ENCODE peak calls at places on chromosomes 2 and 18, in nine cellular contexts. E is cardiac muscle cell, N is stomach, O is retinal pigment epithelial cell, R is GM06990, U is A549, Q is GM20000, K is AG10803, C is endodermal cell. W is an unnamed sample.

GRCh38 chr2:228581731-228582130 is 400.2 kb upstream of the SPHKAP start:
- DNase-seq in O (no peak), R (no peak), N (no peak), Q (no peak), U (no peak), C (no peak), K (no peak), E (no peak), W (no peak)

GRCh38 chr2:174777334-174777733 is 13.1 kb upstream of the CHRNA1 start:
- DNase-seq in E (no peak), R (no peak), N (no peak), U (no peak), K (peak), C (no peak), Q (no peak), O (no peak), W (no peak)

GRCh38 chr2:45884126-45884525 is 232.7 kb downstream of the PRKCE start:
- DNase-seq in O (no peak), R (no peak), N (no peak), E (no peak), C (no peak), Q (no peak), K (no peak), U (no peak), W (no peak)

GRCh38 chr18:24189007-24189528 is 50.2 kb downstream of the CABYR start:
- DNase-seq in Q (peak), N (no peak), U (no peak), E (no peak), K (no peak), O (no peak), R (peak), C (no peak), W (no peak)

GRCh38 chr2:220855296-220855695 is 716.8 kb downstream of the EPHA4 start:
- DNase-seq in U (no peak), E (peak), C (no peak), R (no peak), O (peak), K (peak), Q (no peak), N (no peak), W (no peak)

GRCh38 chr2:237164474-237165047 is 78.9 kb downstream of the COPS8 start:
- DNase-seq in C (no peak), U (no peak), E (no peak), K (no peak), Q (no peak), R (no peak), O (no peak), N (no peak), W (no peak)

GRCh38 chr18:5424903-5425302 is 118.9 kb downstream of the EPB41L3 start:
- DNase-seq in O (peak), Q (no peak), K (peak), N (no peak), E (peak), C (no peak), R (no peak), U (peak), W (no peak)

GRCh38 chr18:32730620-32731021 is 42.2 kb downstream of the KLHL14 start:
- DNase-seq in R (peak), Q (peak), E (no peak), C (no peak), K (peak), O (no peak), U (no peak), N (no peak), W (no peak)

GRCh38 chr2:20617081-20617575 is 33.8 kb downstream of the HS1BP3 start:
- DNase-seq in Q (no peak), R (no peak), O (no peak), K (no peak), C (peak), U (no peak), E (peak), N (peak), W (peak)

GRCh38 chr2:240212425-240213225 is 72.2 kb upstream of the OTOS start:
- DNase-seq in Q (no peak), N (no peak), U (no peak), C (no peak), E (no peak), O (no peak), R (no peak), K (no peak), W (no peak)

GRCh38 chr2:17301437-17301836 is 216.8 kb downstream of the RAD51AP2 start:
- DNase-seq in Q (no peak), C (no peak), E (no peak), K (no peak), R (no peak), O (no peak), U (no peak), N (no peak), W (no peak)

GRCh38 chr2:74530239-74531161 is 767 bp downstream of the HTRA2 start:
- DNase-seq in K (peak), Q (peak), N (peak), E (peak), O (no peak), U (no peak), C (peak), R (peak), W (peak)

GRCh38 chr2:33158482-33159003 is 211.8 kb downstream of the LTBP1 start:
- DNase-seq in K (peak), N (no peak), E (no peak), U (no peak), C (no peak), Q (no peak), R (no peak), O (no peak), W (no peak)

GRCh38 chr2:68374184-68374583 is 9.1 kb downstream of the PLEK start:
- DNase-seq in E (no peak), U (no peak), N (no peak), K (no peak), Q (no peak), O (no peak), C (no peak), R (no peak), W (no peak)

GRCh38 chr2:173193925-173194324 is 118.3 kb downstream of the MAP3K20 start:
- DNase-seq in U (no peak), R (no peak), C (no peak), E (no peak), Q (no peak), N (no peak), O (no peak), K (peak), W (no peak)

GRCh38 chr2:222055328-222055727 is 243.5 kb downstream of the PAX3 start:
- DNase-seq in U (no peak), C (peak), O (no peak), E (no peak), R (no peak), N (no peak), Q (no peak), K (no peak), W (no peak)

GRCh38 chr2:75194184-75194868 is 5.0 kb downstream of the TACR1 start:
- DNase-seq in Q (no peak), O (no peak), R (no peak), E (no peak), N (no peak), U (no peak), K (no peak), C (no peak), W (no peak)

GRCh38 chr2:163347982-163348842 is 387.6 kb downstream of the FIGN start:
- DNase-seq in Q (no peak), C (peak), O (peak), R (peak), N (peak), U (peak), E (peak), K (peak), W (peak)

GRCh38 chr2:178928077-178928476 is 120.9 kb upstream of the TTN start:
- DNase-seq in N (no peak), R (no peak), C (peak), K (no peak), O (no peak), Q (peak), U (no peak), E (no peak), W (no peak)

GRCh38 chr2:160555420-160555819 is 61.8 kb upstream of the RBMS1 start:
- DNase-seq in E (no peak), R (no peak), O (no peak), C (no peak), U (no peak), K (no peak), N (no peak), Q (no peak), W (no peak)

GRCh38 chr2:108965540-108966299 is 23.3 kb downstream of the EDAR start:
- DNase-seq in R (no peak), C (no peak), K (no peak), E (no peak), Q (no peak), U (no peak), O (no peak), N (no peak), W (no peak)

GRCh38 chr2:152622228-152622627 is 95.0 kb downstream of the PRPF40A start:
- DNase-seq in C (no peak), K (no peak), Q (no peak), N (no peak), U (no peak), O (no peak), E (no peak), R (no peak), W (no peak)

GRCh38 chr2:22215517-22215916 is 1091.7 kb downstream of the TDRD15 start:
- DNase-seq in C (no peak), U (no peak), Q (no peak), R (no peak), O (no peak), N (no peak), K (no peak), E (no peak), W (no peak)

GRCh38 chr18:67504739-67505138 is 11.8 kb downstream of the DSEL start:
- DNase-seq in U (no peak), Q (no peak), E (no peak), K (no peak), C (no peak), O (no peak), N (no peak), R (no peak), W (no peak)

GRCh38 chr2:86000131-86000937 is 105.4 kb downstream of the POLR1A start:
- DNase-seq in O (no peak), Q (no peak), C (no peak), N (no peak), U (no peak), K (no peak), R (no peak), E (no peak), W (no peak)

GRCh38 chr18:74902170-74902465 is 304.4 kb downstream of the ZNF407 start:
- DNase-seq in Q (no peak), O (no peak), R (no peak), C (no peak), E (no peak), U (no peak), K (no peak), N (no peak), W (peak)

GRCh38 chr2:239445771-239446524 is 45.1 kb upstream of the HDAC4 start:
- DNase-seq in E (no peak), R (no peak), N (no peak), U (no peak), O (no peak), Q (no peak), C (no peak), K (peak), W (no peak)

GRCh38 chr2:11802782-11803191 is 56.4 kb downstream of the LPIN1 start:
- DNase-seq in K (peak), E (no peak), R (no peak), O (no peak), C (peak), U (no peak), Q (no peak), N (no peak), W (no peak)

GRCh38 chr2:215507836-215508235 is 72.0 kb upstream of the FN1 start:
- DNase-seq in Q (no peak), U (no peak), N (no peak), E (no peak), R (no peak), C (no peak), K (peak), O (no peak), W (no peak)

GRCh38 chr18:13570216-13570615 is 156.1 kb downstream of the FAM210A start:
- DNase-seq in N (no peak), Q (no peak), E (no peak), C (peak), O (no peak), K (no peak), U (no peak), R (no peak), W (no peak)

GRCh38 chr2:65639156-65639876 is 206.9 kb upstream of the SPRED2 start:
- DNase-seq in E (no peak), N (no peak), R (no peak), O (no peak), C (no peak), U (no peak), Q (no peak), K (peak), W (no peak)

GRCh38 chr2:128640166-128640846 is 321.6 kb upstream of the HS6ST1 start:
- DNase-seq in C (peak), E (no peak), R (no peak), N (peak), U (no peak), Q (no peak), O (no peak), K (no peak), W (no peak)

GRCh38 chr18:36757081-36757480 is 71.7 kb downstream of the TPGS2 start:
- DNase-seq in N (no peak), U (peak), R (no peak), Q (peak), K (peak), O (peak), E (peak), C (no peak), W (no peak)

GRCh38 chr18:36758623-36759022 is 70.2 kb downstream of the TPGS2 start:
- DNase-seq in K (peak), Q (no peak), C (no peak), R (no peak), U (no peak), E (no peak), O (no peak), N (no peak), W (no peak)

GRCh38 chr18:36756262-36756661 is 72.5 kb downstream of the TPGS2 start:
- DNase-seq in Q (no peak), C (no peak), O (peak), U (no peak), E (no peak), R (no peak), N (no peak), K (peak), W (no peak)

GRCh38 chr18:36758001-36758400 is 70.8 kb downstream of the TPGS2 start:
- DNase-seq in N (no peak), O (no peak), E (no peak), R (no peak), Q (no peak), C (no peak), U (no peak), K (peak), W (no peak)

GRCh38 chr18:36752929-36753865 is 75.6 kb downstream of the TPGS2 start:
- DNase-seq in E (peak), C (no peak), N (no peak), U (no peak), R (no peak), O (no peak), Q (no peak), K (peak), W (no peak)
- TF ChIP-seq CTCF in E (peak), C (peak), N (no peak), U (no peak), R (no peak), O (no peak), Q (no peak), K (peak), W (no peak)

DNA sequence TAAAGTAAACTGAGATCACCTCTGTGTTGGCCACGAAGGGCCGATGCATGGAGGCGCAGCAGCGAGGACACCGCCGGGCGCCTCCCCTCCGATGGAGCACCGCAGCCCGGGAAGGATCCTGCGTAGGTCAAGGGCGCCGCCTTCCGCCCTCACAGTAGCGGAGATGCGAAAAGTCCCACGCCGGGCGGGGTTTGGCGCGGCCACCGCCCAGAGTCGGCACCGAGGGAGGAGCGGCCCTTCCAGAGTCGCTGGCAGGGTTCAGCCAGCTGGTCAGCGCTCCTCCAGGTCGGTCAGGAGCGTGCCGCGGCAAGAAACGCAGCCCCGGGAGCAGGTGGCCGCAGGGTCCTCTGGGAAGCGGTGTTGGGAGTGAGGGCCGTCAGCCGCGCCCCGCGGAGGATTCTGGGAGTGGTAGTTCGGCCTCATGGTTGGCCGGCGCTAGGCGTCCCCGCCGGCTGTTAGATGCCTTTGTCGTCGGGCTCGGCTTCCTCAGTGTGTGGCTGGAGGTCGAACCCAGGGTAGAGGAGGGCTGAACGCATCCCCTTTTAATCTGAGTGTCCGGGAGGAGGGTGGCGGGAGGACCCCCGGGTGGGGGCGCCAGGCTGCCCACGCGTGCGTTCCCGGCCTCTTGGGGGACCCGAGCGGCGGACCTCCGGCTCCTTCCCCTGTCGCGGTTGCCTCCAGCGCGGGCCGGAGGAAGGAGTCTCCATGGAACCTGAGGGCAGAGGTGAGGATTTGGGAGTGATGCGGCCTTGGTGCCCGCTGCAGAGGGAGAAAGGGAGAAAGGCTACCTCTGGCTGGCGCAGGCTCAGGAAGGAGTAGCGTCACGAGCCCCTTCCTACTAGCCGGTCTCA is at the start of gene ZNF892:
- DNase-seq in N (peak), C (peak), U (peak), O (peak), R (peak), E (peak), K (peak), Q (peak), W (peak)
- TF ChIP-seq CTCF in N (no peak), C (peak), U (peak), O (peak), R (peak), E (peak), K (peak), Q (peak), W (peak)

DNA sequence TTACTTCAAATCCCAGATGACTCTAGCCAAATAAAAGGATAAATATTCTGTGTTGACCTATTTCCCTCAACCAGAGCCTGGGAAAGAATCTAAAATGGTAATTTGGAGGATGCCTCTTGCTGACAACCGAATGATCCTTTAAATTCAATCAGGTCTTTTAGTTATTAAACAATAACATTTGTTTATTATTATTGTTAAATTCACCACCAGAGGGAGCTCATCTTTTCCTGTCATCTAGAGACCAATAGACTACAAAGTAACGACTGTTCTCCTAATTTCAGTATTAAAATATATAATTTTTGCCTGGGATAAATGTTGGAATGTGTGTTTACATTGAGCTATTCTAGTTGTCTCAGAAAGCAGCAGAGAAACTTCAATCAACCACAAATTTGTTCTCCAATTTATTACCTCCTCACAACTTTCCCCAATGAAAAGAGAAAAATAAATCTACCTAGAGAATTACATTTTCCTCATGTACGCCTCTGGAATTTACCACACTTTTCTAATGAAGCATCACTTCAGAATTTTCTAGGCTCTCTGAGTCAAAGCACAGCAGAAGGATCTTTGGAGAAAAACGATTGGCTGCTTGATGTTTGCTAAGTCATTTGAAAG is 142.7 kb downstream of the SCG2 start:
- DNase-seq in E (peak), K (no peak), R (no peak), N (no peak), Q (peak), U (peak), O (no peak), C (no peak), W (no peak)
- TF ChIP-seq CTCF in E (no peak), K (peak), R (no peak), N (no peak), Q (no peak), U (peak), O (peak), C (peak), W (peak)

GRCh38 chr18:60826346-60826745 is 453.8 kb upstream of the MC4R start:
- DNase-seq in Q (no peak), E (no peak), O (no peak), R (no peak), N (no peak), U (no peak), K (no peak), C (no peak), W (no peak)
- TF ChIP-seq CTCF in Q (no peak), E (no peak), O (peak), R (peak), N (no peak), U (no peak), K (no peak), C (peak), W (no peak)

GRCh38 chr18:50312296-50313030 is 25.0 kb upstream of the CXXC1 start:
- DNase-seq in N (no peak), E (no peak), K (no peak), U (no peak), R (peak), C (no peak), Q (no peak), O (no peak), W (no peak)
- TF ChIP-seq CTCF in N (no peak), E (no peak), K (no peak), U (no peak), R (no peak), C (no peak), Q (no peak), O (no peak), W (no peak)

DNA sequence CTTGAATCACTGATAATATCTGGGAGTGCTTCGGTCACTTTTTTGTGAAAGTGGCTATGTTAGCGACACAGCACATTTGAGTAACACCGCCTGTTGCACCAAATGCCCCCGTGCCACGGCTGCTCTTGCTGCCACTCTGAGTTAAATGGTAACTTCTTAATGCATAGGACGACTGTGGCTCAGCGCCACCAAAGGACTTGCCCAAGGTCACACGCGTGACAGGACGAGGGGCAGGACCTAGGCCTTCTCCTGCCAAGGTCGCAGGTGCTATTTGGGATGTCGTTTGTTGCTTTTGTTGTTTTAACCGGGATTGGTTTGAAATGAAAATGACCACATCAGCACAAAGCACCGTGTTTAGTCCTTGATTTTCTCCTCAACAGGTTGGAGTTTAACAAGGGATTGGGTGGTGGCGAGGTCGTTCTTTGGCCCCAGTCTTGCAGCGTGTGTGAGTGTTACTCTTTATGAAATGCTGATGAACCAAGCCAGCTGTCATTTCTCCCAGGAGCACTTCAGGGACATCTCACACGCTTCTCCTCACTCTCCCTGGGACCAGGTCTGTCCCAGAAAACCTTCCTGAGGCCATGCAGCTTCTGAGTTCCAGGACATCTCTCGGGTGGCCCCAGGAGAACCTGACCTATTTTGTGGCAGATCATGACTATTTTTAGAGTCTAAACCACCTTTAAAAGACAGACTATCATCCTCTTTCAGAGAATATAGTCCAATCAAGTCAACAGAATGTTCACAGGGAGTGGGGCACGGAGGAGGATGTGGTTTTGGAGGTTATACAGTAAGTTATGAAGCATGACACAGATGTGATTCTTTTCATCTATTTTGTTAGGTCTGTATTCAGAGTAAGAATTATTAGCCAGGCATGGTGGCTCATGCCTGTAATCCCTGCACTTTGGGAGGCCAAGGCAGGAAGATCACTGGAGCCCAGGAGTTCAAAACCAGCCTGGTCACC is 49.9 kb downstream of the MTCL1 start:
- DNase-seq in K (peak), E (no peak), C (no peak), Q (no peak), U (no peak), N (no peak), O (no peak), R (peak), W (no peak)
- TF ChIP-seq CTCF in K (no peak), E (no peak), C (no peak), Q (no peak), U (no peak), N (no peak), O (no peak), R (no peak), W (no peak)